ENCODE peak calls at places on chromosomes 12 and 14, in four cellular contexts. One of them, this sample, is unnamed.

GRCh38 chr12:80364056-80364455 is 80.0 kb upstream of the PTPRQ start:
- DNase-seq in activated CD4-positive, CD25-positive, alpha-beta regulatory T cell: no peak
- DNase-seq in A549: no peak
- DNase-seq in GM12864: no peak
- DNase-seq in this sample: no peak

GRCh38 chr12:56338643-56339422 is at the start of gene IL23A:
- DNase-seq in activated CD4-positive, CD25-positive, alpha-beta regulatory T cell: peak
- DNase-seq in GM12864: peak
- DNase-seq in A549: no peak
- DNase-seq in this sample: no peak

GRCh38 chr14:85317491-85318021 is 212.4 kb upstream of the FLRT2 start:
- DNase-seq in GM12864: no peak
- DNase-seq in A549: no peak
- DNase-seq in activated CD4-positive, CD25-positive, alpha-beta regulatory T cell: no peak
- DNase-seq in this sample: no peak

GRCh38 chr12:47909839-47910465 is 5.2 kb upstream of the VDR start:
- DNase-seq in A549: no peak
- DNase-seq in activated CD4-positive, CD25-positive, alpha-beta regulatory T cell: no peak
- DNase-seq in GM12864: no peak
- DNase-seq in this sample: no peak

GRCh38 chr14:61750708-61751474 is 11.3 kb upstream of the SNAPC1 start:
- DNase-seq in activated CD4-positive, CD25-positive, alpha-beta regulatory T cell: peak
- DNase-seq in A549: peak
- DNase-seq in GM12864: peak
- DNase-seq in this sample: no peak

GRCh38 chr14:72619881-72620280 is 274.0 kb downstream of the DPF3 start:
- DNase-seq in GM12864: no peak
- DNase-seq in A549: no peak
- DNase-seq in activated CD4-positive, CD25-positive, alpha-beta regulatory T cell: no peak
- DNase-seq in this sample: no peak

GRCh38 chr12:76049575-76050251 is 18.1 kb upstream of the PHLDA1 start:
- DNase-seq in GM12864: no peak
- DNase-seq in activated CD4-positive, CD25-positive, alpha-beta regulatory T cell: no peak
- DNase-seq in A549: no peak
- DNase-seq in this sample: no peak

GRCh38 chr12:10075451-10075850 is 23.3 kb downstream of the CLEC1A start:
- DNase-seq in activated CD4-positive, CD25-positive, alpha-beta regulatory T cell: no peak
- DNase-seq in A549: no peak
- DNase-seq in GM12864: no peak
- DNase-seq in this sample: no peak

GRCh38 chr12:56565510-56566101 is 44.0 kb downstream of the RBMS2 start:
- DNase-seq in A549: peak
- DNase-seq in GM12864: no peak
- DNase-seq in activated CD4-positive, CD25-positive, alpha-beta regulatory T cell: no peak
- DNase-seq in this sample: no peak

GRCh38 chr12:89351489-89352241 is 636 bp downstream of the DUSP6 start:
- DNase-seq in GM12864: no peak
- DNase-seq in A549: peak
- DNase-seq in activated CD4-positive, CD25-positive, alpha-beta regulatory T cell: peak
- DNase-seq in this sample: no peak

GRCh38 chr12:76890407-76891143 is 11.8 kb upstream of the CSRP2 start:
- DNase-seq in A549: no peak
- DNase-seq in activated CD4-positive, CD25-positive, alpha-beta regulatory T cell: no peak
- DNase-seq in GM12864: no peak
- DNase-seq in this sample: no peak

GRCh38 chr12:53623526-53623925 is 2.7 kb downstream of the ATF7 start:
- DNase-seq in A549: no peak
- DNase-seq in GM12864: no peak
- DNase-seq in activated CD4-positive, CD25-positive, alpha-beta regulatory T cell: no peak
- DNase-seq in this sample: no peak

GRCh38 chr14:70317969-70318634 is 41.4 kb downstream of the COX16 start:
- DNase-seq in GM12864: no peak
- DNase-seq in activated CD4-positive, CD25-positive, alpha-beta regulatory T cell: no peak
- DNase-seq in A549: peak
- DNase-seq in this sample: no peak

GRCh38 chr12:7486512-7486911 is 17.1 kb downstream of the CD163 start:
- DNase-seq in GM12864: no peak
- DNase-seq in activated CD4-positive, CD25-positive, alpha-beta regulatory T cell: no peak
- DNase-seq in A549: no peak
- DNase-seq in this sample: no peak

GRCh38 chr14:61653507-61653906 is 41.8 kb upstream of the HIF1A start:
- DNase-seq in GM12864: no peak
- DNase-seq in A549: no peak
- DNase-seq in activated CD4-positive, CD25-positive, alpha-beta regulatory T cell: no peak
- DNase-seq in this sample: peak

This sample was measured in T1000.